ENCODE peak calls at places on chromosomes 6 and 20, in six cellular contexts. One of them, this sample, is unnamed.
A peak's percentile ranks its signal among the peaks of the same experiment; 100 is the strongest.

GRCh38 chr6:17808609-17809008 is 101.9 kb upstream of the NUP153 start:
- DNase-seq in naive thymus-derived CD8-positive, alpha-beta T cell: no peak
- DNase-seq in endothelial cell: no peak
- DNase-seq in LNCaP clone FGC: no peak
- DNase-seq in frontal cortex: no peak
- DNase-seq in IMR-90: peak; percentile 37
- DNase-seq in this sample: no peak

GRCh38 chr6:157962601-157963084 is 19.0 kb upstream of the SYNJ2 start:
- DNase-seq in naive thymus-derived CD8-positive, alpha-beta T cell: no peak
- DNase-seq in IMR-90: peak; percentile 83
- DNase-seq in endothelial cell: no peak
- DNase-seq in LNCaP clone FGC: no peak
- DNase-seq in frontal cortex: no peak
- DNase-seq in this sample: no peak

GRCh38 chr6:37160922-37161778 is 8.8 kb upstream of the PIM1 start:
- DNase-seq in LNCaP clone FGC: peak; percentile 44
- DNase-seq in endothelial cell: no peak
- DNase-seq in naive thymus-derived CD8-positive, alpha-beta T cell: no peak
- DNase-seq in frontal cortex: no peak
- DNase-seq in IMR-90: peak; percentile 76
- DNase-seq in this sample: no peak

GRCh38 chr20:49700411-49701185 is 13.1 kb downstream of the B4GALT5 start:
- DNase-seq in frontal cortex: no peak
- DNase-seq in endothelial cell: no peak
- DNase-seq in IMR-90: peak; percentile 81
- DNase-seq in LNCaP clone FGC: no peak
- DNase-seq in naive thymus-derived CD8-positive, alpha-beta T cell: no peak
- DNase-seq in this sample: no peak

GRCh38 chr6:143336446-143337152 is 113.9 kb downstream of the ADAT2 start:
- DNase-seq in endothelial cell: no peak
- DNase-seq in naive thymus-derived CD8-positive, alpha-beta T cell: no peak
- DNase-seq in IMR-90: peak; percentile 69
- DNase-seq in frontal cortex: no peak
- DNase-seq in LNCaP clone FGC: no peak
- DNase-seq in this sample: no peak

GRCh38 chr6:108482559-108482958 is 78.2 kb upstream of the FOXO3 start:
- DNase-seq in naive thymus-derived CD8-positive, alpha-beta T cell: no peak
- DNase-seq in IMR-90: no peak
- DNase-seq in LNCaP clone FGC: no peak
- DNase-seq in endothelial cell: no peak
- DNase-seq in frontal cortex: no peak
- DNase-seq in this sample: no peak

GRCh38 chr6:16694789-16695188 is 66.5 kb downstream of the ATXN1 start:
- DNase-seq in IMR-90: no peak
- DNase-seq in frontal cortex: no peak
- DNase-seq in naive thymus-derived CD8-positive, alpha-beta T cell: no peak
- DNase-seq in endothelial cell: no peak
- DNase-seq in LNCaP clone FGC: no peak
- DNase-seq in this sample: no peak

GRCh38 chr6:38264605-38265004 is 375.1 kb downstream of the BTBD9 start:
- DNase-seq in IMR-90: peak; percentile 54
- DNase-seq in LNCaP clone FGC: no peak
- DNase-seq in endothelial cell: no peak
- DNase-seq in frontal cortex: no peak
- DNase-seq in naive thymus-derived CD8-positive, alpha-beta T cell: no peak
- DNase-seq in this sample: no peak